ENCODE peak calls at places on chromosomes 3 and 15, in nine cellular contexts. H is colonic mucosa, L is fibroblast of pulmonary artery, U is foreskin keratinocyte, F is fibroblast of mammary gland, X is heart left ventricle, J is neural crest cell, A is cardiac fibroblast, S is lower lobe of right lung. V is an unnamed sample.

GRCh38 chr15:79811406-79812405 is 85.1 kb downstream of the MTHFS start:
- DNase-seq in H (no peak), A (peak; percentile 93), F (peak; percentile 78), J (no peak), S (peak; percentile 65), X (peak; percentile 80), U (no peak), L (peak; percentile 88), V (peak; percentile 31)

GRCh38 chr15:57720861-57721260 is 14.3 kb downstream of the POLR2M start:
- DNase-seq in U (no peak), S (no peak), X (no peak), H (no peak), L (peak; percentile 50), J (no peak), F (peak; percentile 49), A (peak; percentile 64), V (no peak)

GRCh38 chr3:186626254-186626847 is 13.5 kb downstream of the AHSG start:
- DNase-seq in L (no peak), A (no peak), J (no peak), S (no peak), H (no peak), X (no peak), U (no peak), F (no peak), V (no peak)

GRCh38 chr15:91516866-91517265 is 336.6 kb upstream of the SLCO3A1 start:
- DNase-seq in F (no peak), X (no peak), S (no peak), H (no peak), L (no peak), U (no peak), A (no peak), J (no peak), V (no peak)

GRCh38 chr3:184489457-184489856 is 72.1 kb upstream of the EPHB3 start:
- DNase-seq in F (no peak), H (no peak), X (no peak), J (no peak), L (no peak), A (no peak), U (no peak), S (no peak), V (no peak)

GRCh38 chr3:192433704-192434103 is 293.6 kb downstream of the FGF12 start:
- DNase-seq in H (no peak), F (no peak), X (no peak), J (no peak), L (no peak), U (no peak), S (no peak), A (no peak), V (no peak)

GRCh38 chr3:14631687-14632444 is 19.7 kb upstream of the CCDC174 start:
- DNase-seq in J (no peak), H (no peak), F (no peak), U (no peak), S (no peak), X (no peak), A (no peak), L (no peak), V (peak; percentile 77)

GRCh38 chr3:75272708-75273107 is 391.4 kb upstream of the FRG2C start:
- DNase-seq in J (no peak), X (no peak), S (no peak), L (peak; percentile 42), U (no peak), A (peak; percentile 38), H (no peak), F (peak; percentile 63), V (peak; percentile 62)

GRCh38 chr3:19202303-19202702 is 54.0 kb downstream of the KCNH8 start:
- DNase-seq in A (no peak), S (no peak), X (no peak), H (no peak), F (no peak), J (no peak), U (no peak), L (no peak), V (no peak)

GRCh38 chr15:64720188-64720587 is 55.2 kb downstream of the RBPMS2 start:
- DNase-seq in U (no peak), L (no peak), X (no peak), H (no peak), F (no peak), J (no peak), S (no peak), A (no peak), V (no peak)

GRCh38 chr3:39765575-39765974 is 43.8 kb upstream of the MYRIP start:
- DNase-seq in J (no peak), X (no peak), U (no peak), S (no peak), A (no peak), L (no peak), H (no peak), F (no peak), V (no peak)

GRCh38 chr3:46998121-46998851 is 18.8 kb downstream of the NBEAL2 start:
- DNase-seq in L (peak; percentile 57), H (peak; percentile 78), X (peak; percentile 76), U (no peak), S (peak; percentile 88), F (peak; percentile 34), J (peak; percentile 59), A (peak; percentile 62), V (peak; percentile 69)

GRCh38 chr3:124814620-124815421 is 72.3 kb downstream of the ITGB5 start:
- DNase-seq in L (peak; percentile 33), A (peak; percentile 32), X (no peak), U (no peak), J (no peak), F (peak; percentile 67), H (peak; percentile 69), S (no peak), V (peak; percentile 90)

GRCh38 chr3:53749428-53749827 is 96.8 kb downstream of the CHDH start:
- DNase-seq in A (no peak), U (no peak), F (no peak), J (no peak), S (no peak), H (no peak), X (no peak), L (no peak), V (no peak)

GRCh38 chr3:42515391-42515916 is 13.0 kb downstream of the VIPR1 start:
- DNase-seq in A (no peak), L (no peak), H (peak; percentile 62), U (peak; percentile 98), X (peak; percentile 88), J (no peak), F (no peak), S (no peak), V (peak; percentile 99)

GRCh38 chr3:116093374-116093773 is 351.9 kb downstream of the LSAMP start:
- DNase-seq in X (no peak), F (no peak), L (no peak), S (no peak), H (no peak), J (no peak), U (no peak), A (no peak), V (no peak)

GRCh38 chr3:116112686-116113085 is 332.6 kb downstream of the LSAMP start:
- DNase-seq in U (no peak), X (no peak), L (peak; percentile 13), S (no peak), J (no peak), F (peak; percentile 30), H (no peak), A (peak; percentile 41), V (no peak)

GRCh38 chr3:122975163-122975923 is 52.2 kb downstream of the SEMA5B start:
- DNase-seq in U (peak; percentile 29), L (peak; percentile 16), X (no peak), H (no peak), F (peak; percentile 56), J (no peak), S (no peak), A (peak; percentile 48), V (peak; percentile 19)

GRCh38 chr15:66625531-66625930 is 59.7 kb upstream of the LCTL start:
- DNase-seq in S (no peak), F (no peak), X (no peak), H (no peak), L (no peak), A (no peak), J (no peak), U (no peak), V (no peak)

DNA sequence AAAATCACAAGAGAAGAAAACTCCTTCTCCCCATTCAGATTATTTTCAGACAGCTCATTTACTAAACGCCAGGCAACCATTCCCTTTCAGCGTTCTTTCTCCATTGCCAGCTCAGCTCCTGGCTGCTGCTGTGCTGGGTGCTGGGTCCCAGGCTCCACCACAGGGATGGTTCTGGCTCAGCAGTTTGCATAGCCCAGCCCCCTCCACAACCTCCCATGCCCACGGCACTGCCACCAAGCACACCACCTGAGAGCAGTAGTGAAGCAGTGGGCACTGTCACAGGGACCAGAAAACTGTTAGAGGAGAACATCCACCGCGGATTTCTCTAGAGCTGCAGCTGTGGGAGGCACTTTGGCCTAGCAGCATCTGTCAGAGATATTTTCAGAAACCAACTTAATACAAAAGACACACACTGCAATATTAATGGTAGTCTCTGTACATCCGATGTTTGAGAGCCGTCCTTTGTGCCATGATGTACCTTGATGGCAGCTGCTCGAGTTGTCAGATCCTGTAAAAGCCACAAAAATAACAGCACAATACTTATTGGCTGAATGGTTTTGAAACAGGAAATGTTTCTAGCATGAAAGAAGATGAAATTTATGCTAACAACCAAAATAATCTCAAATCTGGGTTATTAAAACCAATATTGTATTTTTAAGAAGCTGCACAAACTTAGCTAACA is 445.3 kb upstream of the TBL1XR1 start:
- DNase-seq in H (no peak), A (no peak), F (no peak), L (no peak), J (no peak), S (no peak), X (no peak), U (no peak), V (no peak)
- TF ChIP-seq CTCF in H (no peak), A (no peak), F (no peak), L (no peak), J (no peak), S (no peak), X (no peak), U (no peak), V (no peak)

DNA sequence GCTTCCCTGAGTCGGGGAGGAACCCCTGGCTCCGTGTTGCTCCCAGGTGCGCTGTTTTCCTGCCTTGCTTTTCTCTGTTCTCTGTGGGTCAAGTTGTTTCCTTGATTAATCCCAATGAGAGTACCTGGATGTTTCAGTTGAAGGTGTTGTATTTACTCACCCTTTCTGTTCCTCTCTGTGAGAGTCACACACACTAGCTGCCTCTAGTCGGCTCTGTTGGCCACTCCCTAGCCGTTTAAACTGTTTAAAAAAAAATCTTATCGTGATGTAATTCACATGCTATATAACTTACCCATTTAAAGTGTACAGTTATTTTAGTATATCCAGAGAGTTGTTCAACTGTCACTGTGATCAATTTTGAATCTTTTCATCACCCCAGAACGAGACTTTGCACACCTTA is 74.0 kb downstream of the AKAP13 start:
- DNase-seq in U (no peak), H (peak; percentile 32), S (no peak), L (no peak), J (no peak), X (no peak), A (no peak), F (no peak), V (peak; percentile 41)
- TF ChIP-seq CTCF in U (peak; percentile 63), H (no peak), S (no peak), L (no peak), J (no peak), X (no peak), A (no peak), F (no peak), V (no peak)

GRCh38 chr3:10115326-10116137 is at the start of gene BRK1:
- DNase-seq in S (peak; percentile 98), L (peak; percentile 98), X (peak; percentile 97), U (peak; percentile 76), A (peak; percentile 98), H (peak; percentile 95), J (peak; percentile 79), F (peak; percentile 96), V (peak; percentile 92)
- TF ChIP-seq CTCF in S (no peak), L (no peak), X (no peak), U (no peak), A (no peak), H (no peak), J (no peak), F (no peak), V (no peak)

GRCh38 chr15:85800460-85801123 is 5.9 kb upstream of the KLHL25 start:
- DNase-seq in F (peak; percentile 60), H (peak; percentile 90), U (no peak), X (peak; percentile 83), S (peak; percentile 68), J (no peak), A (peak; percentile 33), L (peak; percentile 39), V (peak; percentile 78)
- TF ChIP-seq CTCF in F (no peak), H (peak; percentile 47), U (peak; percentile 48), X (peak; percentile 19), S (no peak), J (no peak), A (no peak), L (no peak), V (peak; percentile 57)

V was measured in bronchial epithelial cell.